ENCODE peak calls at places on chromosome 22, in eight cellular contexts. V is endothelial cell of umbilical vein, W is testis, R is psoas muscle, I is colonic mucosa, L is A549, P is ascending aorta, K is mucosa of descending colon. D is an unnamed sample.

GRCh38 chr22:22196018-22196533 is 48.5 kb upstream of the VPREB1 start:
- DNase-seq in W (no peak), R (no peak), V (no peak), I (no peak), L (no peak), P (no peak), K (no peak), D (no peak)

GRCh38 chr22:29704528-29705285 is 15.1 kb upstream of the CABP7 start:
- DNase-seq in V (no peak), P (no peak), I (peak; percentile 25), L (no peak), R (no peak), K (no peak), W (no peak), D (no peak)

GRCh38 chr22:29734429-29734828 is 14.6 kb downstream of the CABP7 start:
- DNase-seq in L (no peak), I (no peak), R (no peak), P (no peak), V (no peak), W (no peak), K (no peak), D (no peak)

GRCh38 chr22:45421349-45422057 is 8.0 kb downstream of the RIBC2 start:
- DNase-seq in L (no peak), V (no peak), I (no peak), W (no peak), P (no peak), R (no peak), K (no peak), D (no peak)

GRCh38 chr22:47588583-47588970 is 826.1 kb downstream of the TBC1D22A start:
- DNase-seq in V (no peak), W (no peak), K (no peak), P (peak; percentile 22), R (no peak), I (no peak), L (no peak), D (no peak)

GRCh38 chr22:17675584-17675983 is 37.0 kb downstream of the BCL2L13 start:
- DNase-seq in I (no peak), W (no peak), V (no peak), K (no peak), R (no peak), L (no peak), P (no peak), D (no peak)

GRCh38 chr22:46085831-46086576 is 64.3 kb upstream of the PPARA start:
- DNase-seq in V (no peak), L (peak; percentile 74), P (no peak), K (peak; percentile 92), I (peak; percentile 92), R (peak; percentile 91), W (no peak), D (no peak)

GRCh38 chr22:32534252-32535215 is 59.9 kb downstream of the FBXO7 start:
- DNase-seq in I (peak; percentile 56), V (no peak), R (no peak), K (no peak), L (no peak), P (no peak), W (no peak), D (no peak)

GRCh38 chr22:40216041-40216756 is 38.5 kb downstream of the TNRC6B start:
- DNase-seq in P (peak; percentile 28), L (no peak), I (no peak), R (no peak), V (no peak), K (no peak), W (no peak), D (no peak)

GRCh38 chr22:17241571-17242310 is 22.5 kb upstream of the ADA2 start:
- DNase-seq in R (no peak), L (no peak), I (no peak), K (no peak), W (no peak), P (no peak), V (no peak), D (no peak)

GRCh38 chr22:43346521-43346929 is 3.4 kb upstream of the SCUBE1 start:
- DNase-seq in P (peak; percentile 70), I (peak; percentile 65), W (peak; percentile 71), K (no peak), R (peak; percentile 52), V (peak; percentile 29), L (peak; percentile 65), D (no peak)

GRCh38 chr22:21936151-21936778 is 16.4 kb downstream of the PPM1F start:
- DNase-seq in R (peak; percentile 46), V (no peak), I (no peak), K (no peak), W (no peak), P (no peak), L (no peak), D (no peak)

GRCh38 chr22:35678836-35679235 is 30.6 kb downstream of the APOL6 start:
- DNase-seq in W (no peak), I (no peak), V (no peak), P (no peak), K (no peak), R (no peak), L (no peak), D (no peak)

GRCh38 chr22:19723990-19724827 is 870 bp downstream of the GP1BB start:
- DNase-seq in P (no peak), L (no peak), R (no peak), W (no peak), K (no peak), I (no peak), V (peak; percentile 70), D (no peak)

GRCh38 chr22:23693979-23694680 is 3.3 kb downstream of the RGL4 start:
- DNase-seq in L (no peak), V (no peak), R (no peak), I (no peak), K (no peak), P (no peak), W (no peak), D (no peak)

GRCh38 chr22:33271390-33272161 is 213.4 kb upstream of the SYN3 start:
- DNase-seq in P (peak; percentile 81), L (no peak), I (peak; percentile 55), V (no peak), W (peak; percentile 42), R (peak; percentile 56), K (no peak), D (no peak)

GRCh38 chr22:35039625-35040024 is 26.3 kb upstream of the ISX start:
- DNase-seq in L (no peak), V (no peak), R (no peak), K (no peak), P (peak; percentile 38), I (no peak), W (no peak), D (no peak)

DNA sequence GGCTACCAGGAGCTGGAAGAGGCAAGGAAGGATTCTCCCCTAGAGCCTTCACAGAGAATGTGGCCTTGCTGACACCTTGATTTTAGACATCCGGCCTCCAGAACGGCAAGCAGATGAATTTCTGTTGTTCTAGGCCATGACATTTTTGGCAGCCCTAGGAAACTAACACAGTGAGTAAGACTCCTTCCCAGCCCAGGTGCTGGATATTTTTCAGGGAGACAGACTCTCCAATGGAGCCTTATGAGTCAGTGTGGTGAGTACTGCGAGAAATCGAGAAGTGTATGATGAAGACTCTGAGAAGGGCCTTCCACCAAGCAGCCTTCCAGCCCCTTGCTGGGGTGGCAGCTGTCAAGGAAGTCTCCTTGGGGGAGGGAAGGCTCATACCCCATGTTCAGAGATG is 114.4 kb downstream of the OSBP2 start:
- DNase-seq in I (no peak), R (no peak), K (no peak), W (no peak), P (no peak), V (no peak), L (no peak), D (no peak)
- H3K4me1 ChIP-seq in I (no peaks in the 10 kb centered on the region), R (no peaks in the 10 kb centered on the region), K (no peaks in the 10 kb centered on the region), W (no peaks in the 10 kb centered on the region), P (no peaks in the 10 kb centered on the region), V (peaks cover 10% of the 10 kb centered on the region), L (peaks cover 24% of the 10 kb centered on the region), D (no peaks in the 10 kb centered on the region)

DNA sequence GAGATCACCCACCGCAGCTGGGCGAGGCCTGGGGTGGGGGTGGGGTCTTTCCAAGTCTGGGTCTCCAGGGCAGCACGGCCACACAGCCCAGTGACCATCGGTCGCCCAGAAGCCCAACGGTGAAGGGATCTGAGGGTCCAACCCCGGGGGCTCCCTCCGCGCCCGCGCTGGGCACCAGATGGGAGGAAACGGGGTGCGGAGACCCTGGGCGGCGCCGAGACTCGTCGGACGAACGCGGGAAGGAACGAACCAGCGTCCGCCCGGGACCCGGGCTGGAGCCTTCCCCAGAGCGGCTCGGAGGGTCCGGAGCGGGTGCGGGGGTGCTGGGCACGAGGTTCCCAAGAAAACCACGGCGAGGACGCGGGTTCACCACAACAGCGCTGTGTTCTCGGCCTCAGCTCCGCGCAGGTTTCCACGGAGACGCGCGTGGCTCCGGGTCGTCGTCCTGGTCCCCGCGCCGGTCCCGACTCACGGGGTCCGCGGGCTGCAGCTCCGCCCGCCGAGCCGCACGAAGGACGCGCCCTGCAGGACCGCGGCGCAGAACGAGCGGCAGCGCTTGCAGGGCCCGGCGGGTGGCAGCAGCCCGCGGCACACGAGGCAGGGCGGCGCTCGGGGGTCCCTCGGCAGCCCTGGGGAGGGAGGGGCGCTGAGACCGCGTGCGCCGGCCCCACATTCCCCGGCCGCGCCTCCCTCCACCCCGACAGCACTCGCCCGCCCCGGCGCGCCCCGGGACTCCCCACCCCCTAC is 2.3 kb upstream of the IL17REL start:
- DNase-seq in K (no peak), P (no peak), R (no peak), L (no peak), I (no peak), V (no peak), W (no peak), D (no peak)
- TF ChIP-seq CTCF in K (no peak), P (no peak), R (no peak), L (no peak), I (no peak), V (no peak), W (no peak), D (no peak)

DNA sequence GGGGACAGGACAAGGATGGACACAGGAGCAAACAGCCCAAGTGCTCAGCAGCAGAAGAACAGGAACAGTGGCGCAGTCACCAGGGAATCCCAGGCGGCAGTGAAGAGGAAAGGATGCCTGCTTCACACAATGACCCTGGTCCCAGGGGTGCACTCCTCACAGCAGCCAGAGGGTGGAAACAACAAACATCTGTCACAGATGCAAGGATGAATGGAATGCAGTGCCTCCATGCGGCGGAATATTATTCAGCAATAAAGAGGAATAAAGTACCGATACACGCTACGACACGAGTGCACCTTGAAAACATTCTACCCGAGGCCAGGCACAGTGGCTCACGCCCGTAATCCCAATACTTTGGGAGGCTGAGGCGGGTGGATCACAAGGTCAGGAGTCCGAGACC is 12.7 kb downstream of the CSNK1E start:
- DNase-seq in R (peak; percentile 48), L (no peak), W (no peak), V (no peak), P (no peak), I (no peak), K (no peak), D (no peak)
- H3K4me1 ChIP-seq in R (peaks cover 57% of the 10 kb centered on the region), L (peaks cover 24% of the 10 kb centered on the region), W (peaks cover 20% of the 10 kb centered on the region), V (peaks cover 14% of the 10 kb centered on the region), P (peaks cover 21% of the 10 kb centered on the region), I (peaks cover 4% of the 10 kb centered on the region), K (peaks cover 20% of the 10 kb centered on the region), D (peaks cover 47% of the 10 kb centered on the region)

DNA sequence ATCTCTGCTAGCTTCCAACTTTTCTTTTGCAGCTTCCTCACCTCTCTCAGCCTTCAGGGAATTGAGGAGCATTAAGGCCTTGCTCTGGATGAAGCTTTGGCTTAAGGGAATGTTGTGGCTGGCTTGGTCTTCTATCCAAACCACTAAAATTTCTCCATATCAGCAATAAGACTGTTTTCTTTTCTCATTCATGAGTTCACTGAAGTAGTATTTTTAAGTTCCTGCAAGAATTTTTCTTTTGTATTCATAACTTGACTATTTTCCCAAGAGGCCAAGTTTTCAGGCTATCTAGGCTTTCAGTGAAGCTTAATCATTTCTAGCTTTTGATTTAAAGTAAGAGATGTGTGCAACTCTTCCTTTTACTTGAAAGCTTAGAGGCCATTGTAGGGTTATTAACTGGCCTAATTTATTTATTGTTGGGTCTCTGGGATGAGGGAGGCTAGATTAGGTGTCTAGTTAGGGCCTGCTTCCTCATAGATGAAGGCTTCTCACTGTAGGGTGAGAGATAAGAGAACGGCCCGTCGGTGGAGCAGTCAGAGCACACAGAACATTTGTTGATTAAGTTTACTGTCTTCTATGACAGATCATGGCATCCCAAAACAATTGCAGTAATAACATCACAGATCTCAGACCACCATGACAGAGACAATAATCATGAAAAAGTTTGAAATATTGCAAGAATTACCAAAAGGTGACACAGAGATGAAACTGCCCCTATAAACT is 33.2 kb downstream of the CSF2RB start:
- DNase-seq in R (no peak), I (no peak), L (no peak), P (no peak), V (no peak), W (no peak), K (no peak), D (no peak)
- TF ChIP-seq CTCF in R (no peak), I (no peak), L (no peak), P (no peak), V (no peak), W (no peak), K (no peak), D (no peak)

D was measured in esophagus squamous epithelium.